ENCODE peak calls at places on chromosome 21, in nine cellular contexts. V is heart left ventricle, G is A549, N is GM12878, P is right lobe of liver, O is IMR-90, M is body of pancreas, E is HepG2, D is upper lobe of left lung. X is an unnamed sample.

GRCh38 chr21:27838585-27838984 is 871.7 kb upstream of the ADAMTS5 start:
- ATAC-seq in V (no peak), G (no peak), N (no peak), P (peak; percentile 30), O (no peak), M (no peak), E (no peak), D (no peak), X (no peak)

GRCh38 chr21:45004481-45005263 is 64.8 kb downstream of the SLX9 start:
- ATAC-seq in V (no peak), G (no peak), N (no peak), P (no peak), O (no peak), M (no peak), E (no peak), D (no peak), X (no peak)

GRCh38 chr21:44778094-44778493 is 23.5 kb downstream of the UBE2G2 start:
- ATAC-seq in V (no peak), G (no peak), N (no peak), P (no peak), O (no peak), M (no peak), E (peak; percentile 58), D (no peak), X (no peak)

GRCh38 chr21:34571994-34572393 is 42.9 kb downstream of the RCAN1 start:
- ATAC-seq in V (no peak), G (no peak), N (no peak), P (peak; percentile 91), O (no peak), M (no peak), E (no peak), D (no peak), X (no peak)

GRCh38 chr21:40011371-40011770 is 144.1 kb downstream of the PCP4 start:
- ATAC-seq in V (no peak), G (no peak), N (no peak), P (no peak), O (no peak), M (no peak), E (no peak), D (no peak), X (no peak)

GRCh38 chr21:40386301-40386911 is 460.6 kb downstream of the DSCAM start:
- ATAC-seq in V (peak; percentile 37), G (peak; percentile 74), N (no peak), P (peak; percentile 96), O (no peak), M (peak; percentile 71), E (peak; percentile 94), D (peak; percentile 69), X (peak; percentile 61)

GRCh38 chr21:38434913-38435533 is 63.3 kb downstream of the ERG start:
- ATAC-seq in V (no peak), G (peak; percentile 32), N (no peak), P (no peak), O (peak; percentile 72), M (no peak), E (no peak), D (no peak), X (no peak)

GRCh38 chr21:37475186-37475868 is 108.8 kb downstream of the DYRK1A start:
- ATAC-seq in V (no peak), G (no peak), N (peak; percentile 26), P (peak; percentile 46), O (peak; percentile 46), M (no peak), E (no peak), D (no peak), X (no peak)

GRCh38 chr21:35044770-35045538 is 4.1 kb downstream of the RUNX1 start:
- ATAC-seq in V (no peak), G (no peak), N (no peak), P (no peak), O (no peak), M (no peak), E (no peak), D (no peak), X (no peak)

GRCh38 chr21:31335957-31336738 is 7.9 kb downstream of the TIAM1 start:
- ATAC-seq in V (no peak), G (no peak), N (peak; percentile 70), P (no peak), O (peak; percentile 92), M (no peak), E (no peak), D (no peak), X (peak; percentile 82)

GRCh38 chr21:39406065-39406464 is 39.5 kb downstream of the LCA5L start:
- ATAC-seq in V (no peak), G (no peak), N (no peak), P (no peak), O (no peak), M (no peak), E (no peak), D (no peak), X (no peak)

GRCh38 chr21:28762357-28762735 is 230.3 kb downstream of the LTN1 start:
- ATAC-seq in V (no peak), G (no peak), N (no peak), P (no peak), O (no peak), M (no peak), E (no peak), D (no peak), X (peak; percentile 15)

GRCh38 chr21:34684174-34684876 is 15.5 kb downstream of the CLIC6 start:
- ATAC-seq in V (no peak), G (no peak), N (peak; percentile 47), P (no peak), O (no peak), M (no peak), E (no peak), D (no peak), X (no peak)

GRCh38 chr21:38958940-38959685 is 153.4 kb downstream of the ETS2 start:
- ATAC-seq in V (peak; percentile 31), G (peak; percentile 62), N (peak; percentile 50), P (peak; percentile 79), O (peak; percentile 88), M (peak; percentile 55), E (peak; percentile 59), D (peak; percentile 52), X (peak; percentile 92)

GRCh38 chr21:34570315-34570714 is 44.6 kb downstream of the RCAN1 start:
- ATAC-seq in V (no peak), G (no peak), N (no peak), P (no peak), O (no peak), M (no peak), E (no peak), D (no peak), X (no peak)

GRCh38 chr21:43353282-43354010 is 73.5 kb downstream of the SIK1 start:
- ATAC-seq in V (no peak), G (no peak), N (peak; percentile 41), P (no peak), O (no peak), M (no peak), E (no peak), D (no peak), X (no peak)
- H3K4me1 ChIP-seq in V (peaks cover 11% of the 10 kb centered on the region), G (no peaks in the 10 kb centered on the region), N (peaks cover 44% of the 10 kb centered on the region), P (no peaks in the 10 kb centered on the region), O (no peaks in the 10 kb centered on the region), M (no peaks in the 10 kb centered on the region), E (peaks cover 39% of the 10 kb centered on the region), D (peaks cover 5% of the 10 kb centered on the region), X (peaks cover 3% of the 10 kb centered on the region)

GRCh38 chr21:30216041-30216723 is at the start of gene CLDN8:
- ATAC-seq in V (no peak), G (no peak), N (no peak), P (no peak), O (no peak), M (peak; percentile 84), E (no peak), D (no peak), X (no peak)
- TF ChIP-seq POLR2A in V (no peak), G (no peak), N (no peak), P (no peak), O (no peak), M (no peak), E (no peak), D (no peak), X (no peak)

DNA sequence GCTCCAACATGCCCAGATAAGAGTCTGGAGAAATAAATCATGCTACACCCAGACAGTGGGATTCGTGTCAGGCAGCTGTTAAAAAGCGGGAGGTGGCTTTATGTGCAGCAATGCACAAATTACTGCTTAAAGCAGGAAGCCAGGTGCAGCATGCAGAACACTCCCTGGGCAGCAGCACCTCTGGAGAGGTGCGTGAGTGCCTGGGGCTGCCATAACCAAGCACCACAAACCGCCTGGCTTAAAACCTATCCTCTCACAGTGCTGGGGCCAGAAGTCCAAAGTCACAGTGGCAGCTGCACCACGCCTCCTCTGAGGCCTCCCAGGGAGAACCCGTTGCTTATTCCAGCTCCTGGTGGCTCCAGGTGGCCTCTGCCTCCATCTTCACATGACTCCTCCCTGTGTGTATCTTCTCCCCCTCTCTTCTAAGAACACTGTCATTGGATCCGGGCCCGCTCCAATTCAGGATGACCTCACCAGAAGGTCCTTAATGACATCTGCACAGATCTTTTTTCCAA is 115.6 kb downstream of the SIK1 start:
- ATAC-seq in V (no peak), G (no peak), N (no peak), P (peak; percentile 97), O (no peak), M (peak; percentile 78), E (peak; percentile 91), D (no peak), X (no peak)
- H3K4me1 ChIP-seq in V (peaks cover 5% of the 10 kb centered on the region), G (peaks cover 28% of the 10 kb centered on the region), N (peaks cover 38% of the 10 kb centered on the region), P (no peaks in the 10 kb centered on the region), O (no peaks in the 10 kb centered on the region), M (peaks cover 19% of the 10 kb centered on the region), E (peaks cover 55% of the 10 kb centered on the region), D (no peaks in the 10 kb centered on the region), X (no peaks in the 10 kb centered on the region)

GRCh38 chr21:17612023-17612564 is 607 bp downstream of the BTG3 start:
- ATAC-seq in V (no peak), G (peak; percentile 69), N (peak; percentile 13), P (peak; percentile 38), O (peak; percentile 11), M (peak; percentile 48), E (peak; percentile 32), D (peak; percentile 72), X (peak; percentile 23)

GRCh38 chr21:17612565-17613241 is at the start of gene BTG3:
- ATAC-seq in V (peak; percentile 85), G (peak; percentile 88), N (peak; percentile 85), P (peak; percentile 94), O (peak; percentile 85), M (peak; percentile 86), E (peak; percentile 83), D (peak; percentile 91), X (peak; percentile 90)

GRCh38 chr21:17610862-17611261 is 1.8 kb downstream of the BTG3 start:
- ATAC-seq in V (no peak), G (no peak), N (peak; percentile 3), P (no peak), O (no peak), M (no peak), E (peak; percentile 11), D (no peak), X (no peak)

GRCh38 chr21:17613242-17613676 is 558 bp upstream of the BTG3 start:
- ATAC-seq in V (no peak), G (peak; percentile 8), N (peak; percentile 3), P (peak; percentile 6), O (no peak), M (no peak), E (peak; percentile 32), D (peak; percentile 87), X (peak; percentile 30)

DNA sequence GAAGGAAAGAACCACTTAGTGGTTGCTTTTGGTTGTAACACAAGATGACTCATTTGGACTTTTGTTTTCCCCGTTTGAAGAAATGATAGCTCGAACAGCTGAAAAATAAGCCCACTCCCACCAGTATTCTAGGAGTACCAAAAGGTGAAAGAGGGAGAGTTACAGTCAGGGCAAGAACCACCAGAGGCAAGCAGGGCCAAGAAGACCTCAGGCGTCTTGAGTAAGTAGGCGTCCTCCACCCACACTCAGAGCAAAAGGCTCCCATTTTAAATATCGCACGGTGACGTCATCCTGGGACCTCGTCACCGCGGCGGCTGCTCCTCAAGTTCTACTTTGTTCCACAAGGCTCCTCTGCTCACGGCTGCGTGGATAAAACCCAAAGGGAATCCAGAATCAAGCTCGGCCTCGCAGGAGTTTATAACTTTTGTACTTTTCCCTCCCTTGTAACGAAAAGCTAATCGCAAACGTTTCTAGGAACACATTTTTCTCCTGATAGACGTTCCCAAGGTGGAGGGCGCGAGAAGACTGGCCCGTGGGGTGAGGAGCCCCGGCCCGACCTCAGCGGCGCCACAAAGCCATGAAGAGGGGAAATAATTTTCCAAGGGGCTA is 1.2 kb downstream of the BTG3 start:
- ATAC-seq in V (peak; percentile 63), G (peak; percentile 84), N (peak; percentile 68), P (peak; percentile 53), O (peak; percentile 67), M (peak; percentile 78), E (peak; percentile 30), D (peak; percentile 74), X (peak; percentile 79)
- TF ChIP-seq POLR2A in V (no peak), G (no peak), N (peak; percentile 48), P (no peak), O (peak; percentile 77), M (peak; percentile 63), E (peak; percentile 49), D (peak; percentile 44), X (peak; percentile 9)

X was measured in gastroesophageal sphincter.